ENCODE peak calls at places on chromosomes 3 and 15, in eight cellular contexts. K is T-cell; C is CD8-positive, alpha-beta T cell; T is activated naive CD4-positive, alpha-beta T cell; J is breast epithelium; R is activated gamma-delta T cell treated with anti-CD3 and anti-CD28 coated beads, Interleukin-2, amount 50 U/mL, for 16 hours; F is AG20443; M is activated CD4-positive, CD25-positive, alpha-beta regulatory T cell treated with anti-CD3 and anti-CD28 coated beads, Interleukin-2, amount 50 U/mL, for 72 hours. I is an unnamed sample.

GRCh38 chr3:144178607-144179006 is 207.0 kb downstream of the DIPK2A start:
- DNase-seq in K (no peak), C (no peak), T (no peak), J (no peak), R (no peak), F (no peak), M (no peak), I (no peak)

GRCh38 chr15:80966431-80967197 is 23.0 kb downstream of the MESD start:
- DNase-seq in K (no peak), C (no peak), T (no peak), J (no peak), R (no peak), F (no peak), M (no peak), I (no peak)

GRCh38 chr3:186746008-186746407 is 28.8 kb downstream of the KNG1 start:
- DNase-seq in K (no peak), C (no peak), T (no peak), J (no peak), R (no peak), F (peak), M (no peak), I (no peak)

GRCh38 chr3:123042413-123042812 is 14.8 kb upstream of the SEMA5B start:
- DNase-seq in K (no peak), C (no peak), T (no peak), J (no peak), R (no peak), F (no peak), M (no peak), I (no peak)

GRCh38 chr15:67547836-67548531 is 5.5 kb downstream of the MAP2K5 start:
- DNase-seq in K (no peak), C (no peak), T (no peak), J (no peak), R (no peak), F (peak), M (no peak), I (no peak)

GRCh38 chr3:190506271-190506670 is 7.6 kb upstream of the IL1RAP start:
- DNase-seq in K (no peak), C (no peak), T (no peak), J (no peak), R (no peak), F (no peak), M (no peak), I (no peak)

GRCh38 chr3:172159962-172160538 is 120.7 kb downstream of the FNDC3B start:
- DNase-seq in K (no peak), C (no peak), T (no peak), J (peak), R (no peak), F (peak), M (no peak), I (no peak)

GRCh38 chr15:34436126-34436955 is 1.3 kb downstream of the GOLGA8A start:
- DNase-seq in K (no peak), C (peak), T (no peak), J (no peak), R (no peak), F (peak), M (no peak), I (no peak)

GRCh38 chr3:86175051-86175536 is 815.9 kb downstream of the VGLL3 start:
- DNase-seq in K (no peak), C (no peak), T (no peak), J (no peak), R (no peak), F (no peak), M (no peak), I (no peak)

GRCh38 chr3:174863488-174863887 is 4.4 kb downstream of the NAALADL2 start:
- DNase-seq in K (no peak), C (no peak), T (no peak), J (peak), R (no peak), F (no peak), M (no peak), I (no peak)

GRCh38 chr15:99401971-99402732 is 150.9 kb downstream of the LRRC28 start:
- DNase-seq in K (no peak), C (no peak), T (no peak), J (no peak), R (no peak), F (no peak), M (no peak), I (no peak)

GRCh38 chr3:63934041-63934440 is 21.9 kb upstream of the SCAANT1 start:
- DNase-seq in K (no peak), C (no peak), T (no peak), J (no peak), R (no peak), F (no peak), M (no peak), I (no peak)

GRCh38 chr3:149258298-149258697 is 36.7 kb upstream of the CP start:
- DNase-seq in K (no peak), C (no peak), T (no peak), J (no peak), R (no peak), F (no peak), M (no peak), I (no peak)

GRCh38 chr15:57019496-57020160 is 101.2 kb downstream of the TCF12 start:
- DNase-seq in K (no peak), C (no peak), T (no peak), J (no peak), R (no peak), F (peak), M (no peak), I (no peak)

GRCh38 chr3:46998121-46998851 is 18.8 kb downstream of the NBEAL2 start:
- DNase-seq in K (peak), C (peak), T (peak), J (no peak), R (peak), F (peak), M (peak), I (no peak)

GRCh38 chr3:139655880-139656279 is 21.9 kb downstream of the NMNAT3 start:
- DNase-seq in K (no peak), C (no peak), T (no peak), J (no peak), R (no peak), F (peak), M (no peak), I (no peak)

GRCh38 chr15:57662091-57662744 is 44.3 kb upstream of the POLR2M start:
- DNase-seq in K (no peak), C (no peak), T (no peak), J (no peak), R (no peak), F (no peak), M (no peak), I (no peak)

GRCh38 chr3:37493485-37494080 is 319.2 kb upstream of the LRRFIP2 start:
- DNase-seq in K (no peak), C (no peak), T (no peak), J (no peak), R (no peak), F (no peak), M (no peak), I (no peak)

GRCh38 chr3:82262193-82262592 is 500.7 kb upstream of the GBE1 start:
- DNase-seq in K (no peak), C (no peak), T (no peak), J (no peak), R (no peak), F (no peak), M (no peak), I (no peak)

GRCh38 chr15:93614446-93615104 is 525.6 kb upstream of the RGMA start:
- DNase-seq in K (no peak), C (no peak), T (no peak), J (peak), R (no peak), F (no peak), M (no peak), I (no peak)

I was measured in mesothelial cell of epicardium.